ENCODE peak calls at places on chromosomes 2 and 18, in four cellular contexts. O is neuronal stem cell, B is fibroblast of lung, S is PC-9. K is an unnamed sample. For H3K36me3, the result is how much of the 10 kb centered on the place peaks cover.

GRCh38 chr2:239339241-239339640 is 61.6 kb downstream of the HDAC4 start:
- DNase-seq in O (no peak), B (no peak), S (no peak), K (peak)

GRCh38 chr2:225070811-225071210 is 28.5 kb upstream of the DOCK10 start:
- DNase-seq in O (no peak), B (no peak), S (no peak), K (no peak)

GRCh38 chr2:108641766-108642165 is 77.5 kb upstream of the RANBP2 start:
- DNase-seq in O (no peak), B (no peak), S (no peak), K (no peak)

GRCh38 chr2:26584656-26585055 is 56.5 kb downstream of the CIB4 start:
- DNase-seq in O (no peak), B (no peak), S (no peak), K (no peak)

GRCh38 chr2:238239872-238240760 is at the start of gene HES6:
- DNase-seq in O (peak), B (peak), S (peak), K (peak)

GRCh38 chr2:11571170-11571569 is 37.3 kb downstream of the GREB1 start:
- DNase-seq in O (no peak), B (no peak), S (no peak), K (no peak)

GRCh38 chr2:222709191-222709891 is 37.9 kb downstream of the MOGAT1 start:
- DNase-seq in O (peak), B (peak), S (peak), K (peak)

GRCh38 chr2:212409560-212409959 is 129.0 kb downstream of the ERBB4 start:
- DNase-seq in O (no peak), B (peak), S (no peak), K (no peak)

GRCh38 chr2:40120021-40120420 is 331.9 kb downstream of the SLC8A1 start:
- DNase-seq in O (no peak), B (no peak), S (no peak), K (no peak)

GRCh38 chr18:3649559-3650426 is 199.8 kb downstream of the TGIF1 start:
- DNase-seq in O (no peak), B (peak), S (peak), K (no peak)

GRCh38 chr18:48820483-48821250 is 130.1 kb downstream of the SMAD7 start:
- DNase-seq in O (no peak), B (no peak), S (no peak), K (no peak)

GRCh38 chr2:167420261-167420660 is 532.0 kb downstream of the XIRP2 start:
- DNase-seq in O (no peak), B (peak), S (no peak), K (no peak)

GRCh38 chr2:6083131-6083530 is 390.9 kb downstream of the SOX11 start:
- DNase-seq in O (no peak), B (no peak), S (no peak), K (no peak)

GRCh38 chr2:3001595-3002184 is 375.9 kb downstream of the EIPR1 start:
- DNase-seq in O (no peak), B (no peak), S (no peak), K (no peak)

GRCh38 chr2:240822280-240822847 is 2.3 kb upstream of the KIF1A start:
- DNase-seq in O (no peak), B (no peak), S (no peak), K (no peak)

GRCh38 chr2:78811955-78812610 is 213.4 kb upstream of the REG3G start:
- DNase-seq in O (no peak), B (no peak), S (no peak), K (no peak)

GRCh38 chr18:45556217-45556616 is 59.1 kb upstream of the SLC14A2 start:
- DNase-seq in O (no peak), B (no peak), S (no peak), K (no peak)

GRCh38 chr2:182804128-182804527 is 62.3 kb downstream of the FRZB start:
- DNase-seq in O (no peak), B (no peak), S (no peak), K (no peak)

GRCh38 chr2:63463142-63463541 is 125.1 kb downstream of the WDPCP start:
- DNase-seq in O (no peak), B (no peak), S (no peak), K (no peak)

GRCh38 chr2:130378206-130378897 is 22.5 kb downstream of the PTPN18 start:
- DNase-seq in O (no peak), B (no peak), S (no peak), K (no peak)

GRCh38 chr18:2857491-2858063 is 10.8 kb downstream of the EMILIN2 start:
- DNase-seq in O (no peak), B (peak), S (no peak), K (no peak)

GRCh38 chr2:15893689-15894325 is 46.5 kb upstream of the MYCN start:
- DNase-seq in O (no peak), B (no peak), S (no peak), K (no peak)

GRCh38 chr2:141911485-141912066 is 219.2 kb downstream of the LRP1B start:
- DNase-seq in O (peak), B (peak), S (no peak), K (peak)

GRCh38 chr2:55141572-55142413 is 90.3 kb downstream of the CLHC1 start:
- DNase-seq in O (no peak), B (no peak), S (no peak), K (no peak)

GRCh38 chr2:27956895-27957294 is 66.4 kb downstream of the BABAM2 start:
- DNase-seq in O (no peak), B (peak), S (peak), K (no peak)

GRCh38 chr2:176115883-176116813 is at the start of gene HOXD10:
- DNase-seq in O (no peak), B (no peak), S (no peak), K (no peak)

GRCh38 chr2:26462100-26462499 is 15.8 kb downstream of the OTOF start:
- DNase-seq in O (no peak), B (no peak), S (no peak), K (no peak)

GRCh38 chr2:163600801-163601200 is 135.0 kb downstream of the FIGN start:
- DNase-seq in O (no peak), B (no peak), S (no peak), K (no peak)

GRCh38 chr2:46053502-46054094 is 243.6 kb upstream of the EPAS1 start:
- DNase-seq in O (no peak), B (peak), S (no peak), K (no peak)

GRCh38 chr2:231227309-231228162 is 29.1 kb downstream of the ARMC9 start:
- DNase-seq in O (peak), B (peak), S (peak), K (peak)

GRCh38 chr2:34365937-34366336 is 766.8 kb upstream of the FAM98A start:
- DNase-seq in O (peak), B (no peak), S (no peak), K (no peak)

GRCh38 chr2:48725696-48726494 is 29.6 kb downstream of the LHCGR start:
- DNase-seq in O (no peak), B (no peak), S (no peak), K (no peak)
- H3K4me2 ChIP-seq in O (no peak), B (no peak), S (no peak), K (no peak)

DNA sequence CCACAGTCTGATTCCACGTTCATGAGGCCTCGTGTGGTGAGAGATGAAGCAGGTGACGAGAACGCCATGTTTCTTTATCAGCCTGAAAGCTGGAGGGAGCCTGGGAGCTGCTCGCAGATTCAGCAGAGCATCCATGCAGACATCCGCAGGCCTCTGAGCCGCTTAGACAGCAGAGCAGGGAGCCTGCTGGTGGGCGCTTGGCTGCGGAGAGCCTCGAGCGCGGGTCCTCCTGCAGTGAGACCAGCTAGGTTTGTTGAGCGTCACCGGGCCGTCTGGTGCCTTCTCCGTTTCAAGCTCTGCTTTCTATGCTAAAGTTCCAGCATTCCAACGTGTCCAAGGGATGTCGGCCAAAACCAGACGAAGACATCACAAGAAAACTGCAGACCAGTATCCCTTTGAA is 27.6 kb downstream of the CTDP1 start:
- DNase-seq in O (no peak), B (no peak), S (no peak), K (no peak)
- H3K36me3 ChIP-seq in O (under half), B (under half), S (under half), K (half or more)

DNA sequence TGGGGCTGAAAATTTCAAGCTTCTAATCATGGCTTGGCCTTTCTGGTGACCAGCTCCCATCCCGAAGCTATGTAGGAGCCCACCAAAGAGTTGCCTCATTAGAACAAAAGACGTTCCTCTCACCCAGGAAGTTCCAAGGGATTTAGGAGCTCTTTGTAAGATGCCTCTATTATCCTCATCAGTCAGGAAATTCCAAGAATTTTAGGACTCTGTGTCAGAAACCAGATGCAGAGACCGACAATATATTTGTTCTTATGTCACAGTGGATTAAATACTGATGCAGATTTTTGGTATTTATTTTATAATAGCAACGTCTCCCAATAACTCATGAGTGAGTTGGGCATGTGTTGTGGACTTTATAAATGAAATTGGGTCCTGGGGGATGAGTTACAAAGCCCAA is 91.8 kb upstream of the SKOR2 start:
- DNase-seq in O (no peak), B (no peak), S (no peak), K (no peak)
- H3K4me2 ChIP-seq in O (no peak), B (no peak), S (no peak), K (no peak)

GRCh38 chr18:62556397-62556796 is 33.6 kb downstream of the ZCCHC2 start:
- DNase-seq in O (no peak), B (no peak), S (no peak), K (no peak)
- H3K36me3 ChIP-seq in O (under half), B (under half), S (under half), K (half or more)

DNA sequence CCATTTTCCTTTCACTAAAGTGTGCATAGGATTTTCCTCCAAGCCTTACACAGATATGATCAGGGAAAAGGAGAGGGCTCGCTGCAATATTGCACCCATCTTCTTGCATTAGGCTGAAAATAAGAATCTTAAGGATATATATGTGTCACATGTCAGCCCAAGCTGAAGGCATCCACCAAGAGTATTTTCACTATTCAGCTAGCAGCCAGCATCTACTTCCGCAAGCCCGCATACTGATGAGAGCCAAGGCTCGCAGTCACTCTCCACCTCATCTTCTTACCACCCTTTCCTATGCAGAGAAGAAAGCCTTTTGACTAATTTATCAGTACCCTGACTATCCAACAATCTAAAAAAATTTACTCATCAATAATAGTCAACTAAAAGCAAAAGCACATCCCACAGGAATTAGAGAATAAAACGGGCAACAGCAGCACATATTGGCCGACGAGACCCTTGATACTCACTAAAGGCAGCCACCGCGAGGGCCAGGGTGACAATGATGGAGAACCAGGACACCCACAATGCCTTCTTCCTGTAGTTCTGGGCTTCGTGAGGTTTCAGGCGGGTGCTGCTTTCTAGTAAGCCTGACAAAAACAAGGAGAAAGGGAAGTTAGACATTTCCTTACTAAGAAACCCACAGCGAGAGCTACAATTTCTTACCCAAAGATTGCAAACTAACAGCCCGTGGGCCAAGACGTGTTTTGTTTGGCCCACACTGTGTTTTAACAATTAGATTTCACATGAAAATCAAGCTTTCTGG is 5.9 kb downstream of the TMEM163 start:
- DNase-seq in O (no peak), B (no peak), S (no peak), K (no peak)
- H3K4me2 ChIP-seq in O (no peak), B (no peak), S (no peak), K (no peak)

GRCh38 chr2:24853046-24853445 is 59.8 kb downstream of the CENPO start:
- DNase-seq in O (no peak), B (no peak), S (no peak), K (no peak)

GRCh38 chr2:24852431-24853020 is 59.3 kb downstream of the CENPO start:
- DNase-seq in O (no peak), B (no peak), S (no peak), K (no peak)

GRCh38 chr2:24850944-24851343 is 57.7 kb downstream of the CENPO start:
- DNase-seq in O (no peak), B (no peak), S (no peak), K (no peak)

GRCh38 chr2:24853996-24854395 is 60.8 kb downstream of the CENPO start:
- DNase-seq in O (no peak), B (no peak), S (no peak), K (no peak)

DNA sequence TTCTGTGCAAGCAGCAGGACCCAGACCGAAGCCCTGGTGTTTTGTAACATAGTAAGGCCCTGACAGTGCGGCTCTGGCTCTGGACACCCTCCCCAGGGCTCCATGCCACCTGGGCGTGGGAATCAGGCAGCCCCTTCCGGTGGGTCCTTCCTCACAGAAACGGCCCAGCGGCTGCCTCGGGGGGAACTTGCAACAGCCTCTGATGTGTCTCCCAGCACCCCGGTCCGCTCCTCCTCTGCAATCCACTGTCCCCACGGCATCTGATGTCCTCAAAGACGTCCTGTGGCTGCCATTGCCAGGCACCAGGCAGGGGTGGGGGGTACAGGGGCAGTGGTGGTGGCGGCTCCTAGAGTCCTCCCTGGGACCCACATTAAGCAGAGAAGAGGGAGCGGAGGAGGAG is 58.8 kb downstream of the CENPO start:
- DNase-seq in O (no peak), B (no peak), S (no peak), K (no peak)
- H3K36me3 ChIP-seq in O (under half), B (under half), S (under half), K (half or more)

GRCh38 chr2:88606371-88607030 is 20.8 kb downstream of the EIF2AK3 start:
- DNase-seq in O (no peak), B (no peak), S (no peak), K (no peak)
- H3K4me2 ChIP-seq in O (no peak), B (no peak), S (no peak), K (no peak)

K was measured in DND-41.